ENCODE peak calls at places on chromosome X, in four cellular contexts. E, X, F and H are unnamed samples.

GRCh38 chrX:120672389-120672788 is 42.5 kb upstream of the C1GALT1C1 start:
- DNase-seq in F (no peak), X (no peak), E (no peak), H (no peak)

GRCh38 chrX:151975228-151975593 is 735 bp upstream of the GABRE start:
- DNase-seq in X (no peak), E (no peak), F (no peak), H (no peak)

GRCh38 chrX:50202539-50202938 is 1.7 kb upstream of the AKAP4 start:
- DNase-seq in X (no peak), F (no peak), E (no peak), H (no peak)

GRCh38 chrX:20884565-20884964 is 489.7 kb upstream of the CNKSR2 start:
- DNase-seq in X (no peak), F (no peak), E (no peak), H (no peak)

GRCh38 chrX:153925739-153926593 is at the start of gene ARHGAP4:
- DNase-seq in X (peak; percentile 88), F (peak; percentile 74), E (no peak), H (no peak)

GRCh38 chrX:69285881-69286545 is 120.8 kb upstream of the PJA1 start:
- DNase-seq in E (peak; percentile 64), F (peak; percentile 81), X (peak; percentile 91), H (no peak)

GRCh38 chrX:103367502-103367901 is 8.8 kb upstream of the BEX3 start:
- DNase-seq in F (no peak), X (no peak), E (no peak), H (no peak)

GRCh38 chrX:29107231-29107630 is 520.0 kb downstream of the IL1RAPL1 start:
- DNase-seq in E (no peak), F (no peak), X (no peak), H (no peak)

GRCh38 chrX:1395646-1396216 is 3.8 kb upstream of the SLC25A6 start:
- DNase-seq in F (no peak), E (no peak), X (no peak), H (no peak)

GRCh38 chrX:47380268-47380667 is 9.9 kb downstream of the ZNF157 start:
- DNase-seq in X (no peak), E (peak; percentile 51), F (no peak), H (no peak)

GRCh38 chrX:153827016-153827415 is 3.3 kb downstream of the PDZD4 start:
- DNase-seq in F (no peak), X (no peak), E (no peak), H (no peak)

GRCh38 chrX:135544338-135544948 is 24.0 kb downstream of the INTS6L start:
- DNase-seq in E (peak; percentile 17), F (no peak), X (no peak), H (no peak)

GRCh38 chrX:110182865-110183264 is 135.0 kb downstream of the AMMECR1 start:
- DNase-seq in F (no peak), X (no peak), E (no peak), H (no peak)

GRCh38 chrX:46628406-46629371 is 55.1 kb downstream of the CHST7 start:
- DNase-seq in F (no peak), X (peak; percentile 18), E (peak; percentile 16), H (no peak)

GRCh38 chrX:11666180-11666579 is 460 bp upstream of the ARHGAP6 start:
- DNase-seq in F (no peak), X (peak; percentile 50), E (no peak), H (no peak)

GRCh38 chrX:21855937-21856415 is at the start of gene YY2:
- DNase-seq in F (no peak), E (no peak), X (peak; percentile 29), H (no peak)

GRCh38 chrX:109871489-109871888 is 131.4 kb upstream of the TMEM164 start:
- DNase-seq in X (no peak), F (no peak), E (no peak), H (no peak)

GRCh38 chrX:134542485-134542884 is 82.5 kb downstream of the HPRT1 start:
- DNase-seq in E (no peak), X (no peak), F (no peak), H (no peak)

GRCh38 chrX:134538316-134538715 is 78.4 kb downstream of the HPRT1 start:
- DNase-seq in E (no peak), X (no peak), F (no peak), H (no peak)

GRCh38 chrX:134533952-134534351 is 74.0 kb downstream of the HPRT1 start:
- DNase-seq in F (no peak), E (no peak), X (no peak), H (no peak)

GRCh38 chrX:134533352-134533751 is 73.4 kb downstream of the HPRT1 start:
- DNase-seq in X (no peak), E (no peak), F (no peak), H (no peak)

DNA sequence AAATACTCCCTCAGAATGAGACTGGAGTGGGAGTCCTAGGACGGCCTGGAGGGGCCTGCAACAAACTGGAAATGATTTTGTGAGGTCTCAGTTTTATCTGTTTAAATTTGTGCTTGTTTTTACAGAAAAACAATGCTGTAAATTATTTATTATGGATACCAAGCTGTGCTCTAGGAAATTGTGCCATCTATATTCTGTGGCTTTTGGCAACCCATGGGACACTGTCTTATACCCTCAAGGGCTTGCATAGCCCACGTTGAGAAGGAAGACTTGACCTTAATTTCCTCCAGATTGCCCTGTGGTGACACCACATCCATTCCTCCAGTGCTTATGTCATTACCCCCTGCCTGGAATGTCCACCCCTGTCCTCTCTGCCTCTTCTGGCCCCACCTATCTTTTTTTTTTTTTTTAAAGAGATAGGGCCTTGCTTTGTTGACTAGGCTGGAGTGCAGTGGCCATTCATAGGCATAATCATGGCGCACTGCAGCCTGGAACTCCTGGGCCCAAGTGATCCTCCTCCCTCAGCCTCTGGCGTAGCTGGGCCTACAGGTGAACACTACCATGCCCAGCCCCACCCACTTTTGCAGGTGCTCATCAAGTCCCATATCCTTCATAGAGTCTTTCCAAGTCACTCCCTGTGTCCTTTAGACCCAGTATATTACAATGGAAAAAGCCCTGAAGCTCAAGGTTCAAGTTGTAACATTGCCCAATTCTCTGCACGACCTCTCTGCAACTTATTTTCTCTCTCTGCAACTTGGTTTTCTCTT is 77.4 kb downstream of the HPRT1 start:
- DNase-seq in F (peak; percentile 26), E (peak; percentile 74), X (no peak), H (no peak)
- TF ChIP-seq EP300 in F (peak; percentile 31), E (no peak), X (no peak), H (no peak)

GRCh38 chrX:9529223-9529622 is 64.4 kb downstream of the TBL1X start:
- DNase-seq in E (no peak), F (no peak), X (no peak), H (no peak)

GRCh38 chrX:9526965-9527364 is 62.1 kb downstream of the TBL1X start:
- DNase-seq in X (no peak), E (no peak), F (no peak), H (no peak)

GRCh38 chrX:9522756-9523155 is 57.9 kb downstream of the TBL1X start:
- DNase-seq in E (no peak), X (no peak), F (no peak), H (no peak)

GRCh38 chrX:9528498-9528897 is 63.6 kb downstream of the TBL1X start:
- DNase-seq in E (no peak), F (peak; percentile 44), X (no peak), H (no peak)

DNA sequence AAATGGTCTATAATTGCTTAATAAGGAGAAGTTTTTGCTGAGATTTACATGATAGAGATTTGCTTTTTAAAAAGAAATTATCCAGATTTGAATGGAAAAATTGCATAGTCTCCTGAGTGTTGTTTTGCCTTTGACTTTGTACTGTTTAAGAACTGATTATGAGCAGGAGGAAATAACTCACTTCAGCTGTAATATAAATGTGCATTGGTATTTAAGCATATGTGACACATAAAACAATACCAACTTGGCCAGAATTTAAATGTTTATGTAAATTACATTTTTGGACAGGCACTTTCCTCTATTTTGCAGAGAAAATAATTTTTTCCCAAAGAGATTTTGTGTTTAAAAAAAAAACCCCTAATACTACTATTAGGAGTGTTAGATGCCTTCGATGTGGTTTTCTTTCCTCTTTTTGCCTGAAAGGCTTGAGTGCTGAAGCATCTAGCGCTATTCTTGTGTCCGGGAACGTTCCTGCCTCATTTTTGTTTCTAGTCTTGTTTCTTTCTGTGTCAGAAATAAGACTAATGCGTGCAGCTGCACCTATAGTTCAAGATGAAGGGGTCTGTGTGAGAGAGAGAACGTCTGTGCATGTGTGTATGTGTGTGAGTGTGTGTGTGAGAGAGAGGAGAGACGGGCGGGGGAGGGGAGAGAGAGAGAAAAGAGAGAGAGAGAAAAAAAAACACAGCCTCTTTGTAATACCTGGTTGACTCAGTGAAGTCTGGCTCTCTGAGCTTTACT is 60.8 kb downstream of the TBL1X start:
- DNase-seq in F (no peak), X (no peak), E (no peak), H (no peak)
- H3K4me1 ChIP-seq in F (peaks cover 10% of the 10 kb centered on the region), X (no peaks in the 10 kb centered on the region), E (no peaks in the 10 kb centered on the region), H (peaks cover 17% of the 10 kb centered on the region)

GRCh38 chrX:13081385-13082285 is 37.2 kb upstream of the FAM9C start:
- DNase-seq in F (no peak), X (no peak), E (no peak), H (no peak)
- TF ChIP-seq EP300 in F (no peak), X (peak; percentile 40), E (no peak), H (no peak)

DNA sequence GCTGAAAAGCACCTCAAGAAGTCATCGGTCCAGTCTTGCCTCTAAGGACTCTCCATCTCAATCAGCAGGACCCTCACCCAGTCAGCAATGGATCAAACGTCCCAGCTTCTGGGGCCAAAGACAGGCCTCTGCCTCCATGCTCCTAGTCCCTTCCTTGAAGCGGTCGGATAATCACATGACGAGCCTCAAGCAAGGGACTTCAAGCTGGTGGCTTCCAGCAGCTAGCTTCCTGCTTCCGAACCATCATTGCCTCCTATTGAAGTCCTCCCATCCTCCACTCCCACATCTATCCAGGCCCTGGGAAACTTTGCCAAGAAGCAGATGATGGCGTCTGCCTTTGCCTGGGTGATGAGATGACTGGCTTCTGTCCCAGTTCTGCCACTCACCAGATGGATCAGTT is 135.2 kb upstream of the MAMLD1 start:
- DNase-seq in X (no peak), E (no peak), F (no peak), H (peak; percentile 37)
- H3K4me1 ChIP-seq in X (no peaks in the 10 kb centered on the region), E (no peaks in the 10 kb centered on the region), F (no peaks in the 10 kb centered on the region), H (no peaks in the 10 kb centered on the region)

DNA sequence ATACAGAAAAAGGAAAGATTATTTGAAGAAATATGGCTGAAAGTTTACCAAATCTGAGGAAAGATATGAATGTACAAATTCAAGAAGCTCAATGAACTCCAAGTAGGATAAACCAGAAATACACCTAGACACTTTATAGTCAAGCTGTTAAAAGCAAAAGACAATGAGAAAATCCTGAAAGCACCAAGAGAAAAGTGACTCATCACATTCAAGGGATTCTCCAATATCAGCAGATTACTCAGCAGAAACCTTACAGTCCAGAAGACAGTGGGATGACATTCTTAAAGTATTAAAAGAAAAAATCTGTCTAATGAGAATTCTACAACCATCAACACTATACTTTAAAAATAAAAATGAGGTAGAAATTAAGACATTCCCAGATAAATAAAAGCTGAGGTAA is 223.8 kb upstream of the ZCCHC13 start:
- DNase-seq in X (no peak), F (no peak), E (no peak), H (no peak)
- TF ChIP-seq EP300 in X (no peak), F (no peak), E (no peak), H (no peak)